ENCODE peak calls at places on chromosomes 5 and 9, in seven cellular contexts. K, P, Q, H, N, B and E are unnamed samples.

GRCh38 chr5:24161559-24161958 is 483.2 kb downstream of the CDH10 start:
- DNase-seq in K (no peak), P (peak), Q (no peak), H (no peak), N (no peak), B (no peak), E (no peak)

GRCh38 chr9:35728041-35728971 is 3.7 kb downstream of the TLN1 start:
- DNase-seq in K (peak), P (peak), Q (peak), H (peak), N (no peak), B (peak), E (peak)

GRCh38 chr5:123855630-123856029 is 343.7 kb downstream of the CSNK1G3 start:
- DNase-seq in K (no peak), P (no peak), Q (no peak), H (no peak), N (no peak), B (no peak), E (no peak)

GRCh38 chr9:92679413-92680165 is 9.7 kb upstream of the IPPK start:
- DNase-seq in K (no peak), P (no peak), Q (no peak), H (no peak), N (no peak), B (no peak), E (no peak)

GRCh38 chr9:75775966-75776691 is 114.3 kb upstream of the PCSK5 start:
- DNase-seq in K (no peak), P (no peak), Q (no peak), H (no peak), N (no peak), B (no peak), E (no peak)

GRCh38 chr9:136604823-136605525 is 57.7 kb upstream of the EGFL7 start:
- DNase-seq in K (no peak), P (no peak), Q (no peak), H (no peak), N (no peak), B (no peak), E (no peak)

GRCh38 chr9:8012986-8013385 is 213.4 kb upstream of the DMAC1 start:
- DNase-seq in K (no peak), P (no peak), Q (no peak), H (no peak), N (no peak), B (no peak), E (no peak)

GRCh38 chr9:135068776-135069415 is 18.6 kb upstream of the OLFM1 start:
- DNase-seq in K (no peak), P (no peak), Q (no peak), H (no peak), N (no peak), B (no peak), E (no peak)

GRCh38 chr9:114958021-114958846 is 27.8 kb upstream of the TNFSF8 start:
- DNase-seq in K (peak), P (no peak), Q (no peak), H (no peak), N (no peak), B (peak), E (no peak)

GRCh38 chr5:79149432-79149831 is 37.8 kb downstream of the BHMT start:
- DNase-seq in K (no peak), P (no peak), Q (no peak), H (no peak), N (no peak), B (no peak), E (no peak)

GRCh38 chr5:57488308-57488955 is 5.8 kb upstream of the ACTBL2 start:
- DNase-seq in K (no peak), P (peak), Q (no peak), H (no peak), N (no peak), B (no peak), E (no peak)

GRCh38 chr5:60287174-60287771 is 393.7 kb upstream of the PDE4D start:
- DNase-seq in K (no peak), P (peak), Q (no peak), H (no peak), N (no peak), B (peak), E (peak)

GRCh38 chr9:16869140-16869903 is 1.1 kb downstream of the BNC2 start:
- DNase-seq in K (no peak), P (no peak), Q (no peak), H (no peak), N (no peak), B (no peak), E (no peak)

GRCh38 chr9:132857601-132858342 is 20.3 kb downstream of the AK8 start:
- DNase-seq in K (no peak), P (no peak), Q (no peak), H (no peak), N (no peak), B (no peak), E (no peak)

GRCh38 chr9:13088734-13089427 is 190.6 kb downstream of the MPDZ start:
- DNase-seq in K (no peak), P (peak), Q (peak), H (peak), N (no peak), B (no peak), E (peak)

GRCh38 chr9:129624168-129624759 is 1.7 kb upstream of the NTMT1 start:
- DNase-seq in K (peak), P (peak), Q (no peak), H (no peak), N (peak), B (peak), E (peak)

GRCh38 chr5:112276996-112277395 is 142.1 kb downstream of the EPB41L4A start:
- DNase-seq in K (no peak), P (no peak), Q (no peak), H (no peak), N (no peak), B (no peak), E (no peak)

GRCh38 chr5:61665939-61666621 is 334.0 kb downstream of the ZSWIM6 start:
- DNase-seq in K (no peak), P (no peak), Q (no peak), H (no peak), N (no peak), B (no peak), E (peak)

GRCh38 chr5:50744761-50745160 is 78.3 kb downstream of the PARP8 start:
- DNase-seq in K (no peak), P (peak), Q (no peak), H (peak), N (no peak), B (no peak), E (no peak)

GRCh38 chr5:148645527-148645926 is 8.8 kb downstream of the HTR4 start:
- DNase-seq in K (no peak), P (no peak), Q (no peak), H (no peak), N (no peak), B (no peak), E (no peak)

GRCh38 chr5:156920042-156920860 is 42.8 kb downstream of the TIMD4 start:
- DNase-seq in K (no peak), P (peak), Q (no peak), H (no peak), N (no peak), B (peak), E (no peak)

GRCh38 chr5:158423623-158424200 is 564.8 kb upstream of the CLINT1 start:
- DNase-seq in K (no peak), P (no peak), Q (no peak), H (no peak), N (no peak), B (no peak), E (no peak)

GRCh38 chr9:122402403-122403268 is 31.8 kb downstream of the PTGS1 start:
- DNase-seq in K (no peak), P (peak), Q (peak), H (peak), N (no peak), B (peak), E (no peak)

GRCh38 chr9:127746959-127747569 is 12.0 kb upstream of the TOR2A start:
- DNase-seq in K (no peak), P (no peak), Q (no peak), H (no peak), N (no peak), B (peak), E (no peak)

GRCh38 chr5:96794757-96795156 is 13.0 kb downstream of the ERAP1 start:
- DNase-seq in K (no peak), P (no peak), Q (no peak), H (no peak), N (no peak), B (peak), E (no peak)

GRCh38 chr5:113215401-113216060 is 219.3 kb downstream of the TSSK1B start:
- DNase-seq in K (no peak), P (peak), Q (no peak), H (no peak), N (no peak), B (no peak), E (no peak)

GRCh38 chr9:106704056-106704625 is 158.8 kb upstream of the ZNF462 start:
- DNase-seq in K (no peak), P (peak), Q (no peak), H (no peak), N (no peak), B (no peak), E (no peak)

GRCh38 chr5:180799902-180800801 is 2.5 kb downstream of the MGAT1 start:
- DNase-seq in K (no peak), P (peak), Q (peak), H (peak), N (no peak), B (no peak), E (no peak)

GRCh38 chr5:135921388-135921787 is 25.7 kb upstream of the IL9 start:
- DNase-seq in K (no peak), P (peak), Q (no peak), H (no peak), N (no peak), B (no peak), E (no peak)

GRCh38 chr9:68728731-68729130 is 23.7 kb downstream of the PIP5K1B start:
- DNase-seq in K (no peak), P (no peak), Q (no peak), H (no peak), N (no peak), B (no peak), E (no peak)

GRCh38 chr9:88821749-88822106 is 169.5 kb upstream of the S1PR3 start:
- DNase-seq in K (no peak), P (no peak), Q (no peak), H (no peak), N (no peak), B (no peak), E (no peak)

GRCh38 chr5:147628054-147628895 is 118.4 kb upstream of the DPYSL3 start:
- DNase-seq in K (peak), P (peak), Q (peak), H (peak), N (peak), B (peak), E (peak)

GRCh38 chr9:105280730-105281129 is 36.3 kb downstream of the SLC44A1 start:
- DNase-seq in K (no peak), P (peak), Q (no peak), H (no peak), N (no peak), B (no peak), E (no peak)

GRCh38 chr9:19049872-19050636 is 827 bp downstream of the RRAGA start:
- DNase-seq in K (no peak), P (peak), Q (no peak), H (no peak), N (no peak), B (peak), E (peak)